ENCODE peak calls at places on chromosome 19, in ten cellular contexts. B is aorta, D is NCI-H345, F is mucosa of gallbladder, I is neuronal stem cell, L is left ventricle myocardium superior, T is ovary, Q is AG10803, W is IMR-90, K is right cardiac atrium. R is an unnamed sample.
A peak's percentile ranks its signal among the peaks of the same experiment; 100 is the strongest.

GRCh38 chr19:18429717-18430416 is 8.1 kb downstream of the ISYNA1 start:
- DNase-seq in L (no peak), I (no peak), B (no peak), K (no peak), Q (no peak), F (no peak), T (no peak), W (no peak), D (no peak), R (no peak)

GRCh38 chr19:39126593-39127187 is 1.1 kb downstream of the PAK4 start:
- DNase-seq in W (no peak), Q (peak; percentile 40), D (peak; percentile 25), B (no peak), L (no peak), K (no peak), T (no peak), F (peak; percentile 79), I (no peak), R (peak; percentile 72)

GRCh38 chr19:4748185-4748584 is 24.5 kb upstream of the DPP9 start:
- DNase-seq in Q (no peak), D (no peak), W (no peak), K (no peak), L (no peak), I (no peak), B (no peak), F (no peak), T (no peak), R (no peak)

GRCh38 chr19:20039203-20039723 is at the start of gene ZNF682:
- DNase-seq in W (peak; percentile 92), T (peak; percentile 92), L (peak; percentile 96), D (peak; percentile 82), I (peak; percentile 95), Q (peak; percentile 91), B (peak; percentile 96), F (peak; percentile 96), K (peak; percentile 96), R (peak; percentile 99)

GRCh38 chr19:17390665-17391370 is 3.2 kb downstream of the CCDC194 start:
- DNase-seq in B (peak; percentile 98), F (peak; percentile 88), Q (peak; percentile 84), K (peak; percentile 95), T (peak; percentile 91), D (peak; percentile 90), W (peak; percentile 87), I (peak; percentile 90), L (peak; percentile 93), R (peak; percentile 96)

GRCh38 chr19:55251296-55252081 is 7.3 kb downstream of the PPP6R1 start:
- DNase-seq in Q (no peak), B (no peak), T (no peak), K (no peak), D (no peak), W (peak; percentile 16), F (no peak), L (no peak), I (no peak), R (peak; percentile 12)

GRCh38 chr19:3618144-3618810 is 8.3 kb downstream of the CACTIN start:
- DNase-seq in L (peak; percentile 84), K (peak; percentile 84), B (peak; percentile 95), F (peak; percentile 57), I (no peak), T (peak; percentile 68), W (peak; percentile 29), Q (peak; percentile 57), D (peak; percentile 12), R (peak; percentile 82)

GRCh38 chr19:48573163-48573505 is 21.2 kb downstream of the SULT2B1 start:
- DNase-seq in I (peak; percentile 29), W (no peak), Q (no peak), B (no peak), T (no peak), F (no peak), L (peak; percentile 51), D (no peak), K (no peak), R (no peak)

GRCh38 chr19:45103625-45104319 is 10.8 kb downstream of the PPP1R37 start:
- DNase-seq in F (no peak), W (no peak), K (peak; percentile 42), Q (no peak), L (no peak), I (peak; percentile 80), D (peak; percentile 87), B (no peak), T (no peak), R (no peak)

GRCh38 chr19:18499055-18499775 is 22.7 kb downstream of the ELL start:
- DNase-seq in D (no peak), Q (no peak), K (no peak), W (no peak), T (no peak), B (no peak), F (no peak), L (no peak), I (no peak), R (no peak)

GRCh38 chr19:35942235-35942634 is 6.1 kb downstream of the LRFN3 start:
- DNase-seq in I (no peak), T (no peak), Q (no peak), D (no peak), L (no peak), B (peak; percentile 49), W (no peak), K (no peak), F (no peak), R (no peak)

GRCh38 chr19:45507864-45508680 is 793 bp downstream of the VASP start:
- DNase-seq in W (no peak), T (peak; percentile 65), I (no peak), Q (no peak), K (peak; percentile 58), L (peak; percentile 67), F (no peak), D (peak; percentile 60), B (peak; percentile 84), R (peak; percentile 65)

GRCh38 chr19:53868892-53869804 is 1.5 kb downstream of the MYADM start:
- DNase-seq in K (peak; percentile 95), F (peak; percentile 87), W (peak; percentile 84), D (no peak), L (peak; percentile 96), Q (peak; percentile 89), T (peak; percentile 94), I (peak; percentile 87), B (peak; percentile 97), R (peak; percentile 93)

GRCh38 chr19:3692141-3693029 is 7.9 kb downstream of the PIP5K1C start:
- DNase-seq in L (no peak), I (no peak), T (no peak), B (peak; percentile 87), K (no peak), Q (no peak), F (no peak), W (no peak), D (no peak), R (no peak)

GRCh38 chr19:35398570-35398969 is 27.7 kb downstream of the GPR42 start:
- DNase-seq in I (no peak), Q (no peak), B (no peak), W (no peak), L (no peak), D (no peak), K (no peak), F (no peak), T (no peak), R (no peak)

GRCh38 chr19:10474962-10475451 is 28.1 kb downstream of the KEAP1 start:
- DNase-seq in Q (no peak), D (no peak), W (no peak), B (no peak), I (no peak), K (no peak), L (no peak), T (no peak), F (no peak), R (no peak)

GRCh38 chr19:15291666-15292065 is 40.7 kb downstream of the BRD4 start:
- DNase-seq in W (peak; percentile 81), I (no peak), D (no peak), L (no peak), K (no peak), B (no peak), Q (no peak), T (no peak), F (no peak), R (peak; percentile 48)

GRCh38 chr19:8648240-8648639 is 17.8 kb downstream of the NFILZ start:
- DNase-seq in L (no peak), K (no peak), F (no peak), I (no peak), W (no peak), Q (peak; percentile 12), D (no peak), B (no peak), T (no peak), R (no peak)

GRCh38 chr19:35262101-35262761 is 6.5 kb upstream of the USF2 start:
- DNase-seq in I (no peak), B (peak; percentile 53), W (no peak), Q (no peak), F (no peak), K (peak; percentile 14), T (peak; percentile 37), L (peak; percentile 40), D (no peak), R (no peak)

GRCh38 chr19:1251503-1252220 is 3.3 kb downstream of the MIDN start:
- DNase-seq in B (no peak), K (peak; percentile 78), Q (no peak), W (no peak), F (peak; percentile 78), I (no peak), L (no peak), T (peak; percentile 66), D (no peak), R (no peak)

GRCh38 chr19:30857966-30858490 is 485.8 kb downstream of the ZNF536 start:
- DNase-seq in I (no peak), F (no peak), T (no peak), K (no peak), D (no peak), W (no peak), B (no peak), L (no peak), Q (no peak), R (no peak)

GRCh38 chr19:42092350-42092749 is 16.4 kb downstream of the ZNF574 start:
- DNase-seq in K (no peak), F (no peak), B (no peak), L (no peak), D (peak; percentile 36), I (no peak), T (no peak), Q (no peak), W (no peak), R (peak; percentile 37)

GRCh38 chr19:1469936-1470863 is 8.8 kb downstream of the C19orf25 start:
- DNase-seq in I (peak; percentile 83), F (no peak), W (no peak), T (peak; percentile 42), Q (peak; percentile 26), B (no peak), K (peak; percentile 53), D (no peak), L (peak; percentile 68), R (peak; percentile 65)

R was measured in GM23248.